ENCODE peak calls at places on chromosomes 12 and 14, in four cellular contexts. One of them, this sample, is unnamed.

GRCh38 chr14:77043984-77044485 is 15.5 kb upstream of the IRF2BPL start:
- DNase-seq in stomach: no peak
- DNase-seq in transverse colon: no peak
- DNase-seq in K562: no peak
- DNase-seq in this sample: no peak

GRCh38 chr14:60061371-60061770 is 30.4 kb upstream of the PCNX4 start:
- DNase-seq in stomach: no peak
- DNase-seq in transverse colon: no peak
- DNase-seq in K562: no peak
- DNase-seq in this sample: no peak

GRCh38 chr14:97410667-97411286 is 613.6 kb downstream of the VRK1 start:
- DNase-seq in stomach: no peak
- DNase-seq in transverse colon: no peak
- DNase-seq in K562: no peak
- DNase-seq in this sample: no peak

GRCh38 chr14:21923820-21924219 is 250.2 kb upstream of the OR4E1 start:
- DNase-seq in stomach: no peak
- DNase-seq in transverse colon: no peak
- DNase-seq in K562: no peak
- DNase-seq in this sample: no peak

GRCh38 chr12:57939291-57939690 is 2.1 kb upstream of the ATP23 start:
- DNase-seq in stomach: no peak
- DNase-seq in transverse colon: no peak
- DNase-seq in K562: no peak
- DNase-seq in this sample: no peak

GRCh38 chr12:12723681-12724420 is 6.7 kb downstream of the CDKN1B start:
- DNase-seq in stomach: peak; percentile 44
- DNase-seq in transverse colon: peak; percentile 54
- DNase-seq in K562: peak; percentile 30
- DNase-seq in this sample: no peak

GRCh38 chr14:90583427-90583826 is 186.6 kb downstream of the CALM1 start:
- DNase-seq in stomach: no peak
- DNase-seq in transverse colon: no peak
- DNase-seq in K562: no peak
- DNase-seq in this sample: no peak

GRCh38 chr12:3204143-3204542 is 127.0 kb downstream of the TSPAN9 start:
- DNase-seq in stomach: no peak
- DNase-seq in transverse colon: no peak
- DNase-seq in K562: no peak
- DNase-seq in this sample: no peak

GRCh38 chr12:31368666-31369361 is 42.9 kb upstream of the SINHCAF start:
- DNase-seq in stomach: peak; percentile 57
- DNase-seq in transverse colon: no peak
- DNase-seq in K562: no peak
- DNase-seq in this sample: no peak

GRCh38 chr12:95789126-95790024 is 1.2 kb downstream of the NTN4 start:
- DNase-seq in stomach: peak; percentile 51
- DNase-seq in transverse colon: peak; percentile 17
- DNase-seq in K562: no peak
- DNase-seq in this sample: peak; percentile 43
- TF ChIP-seq POLR2A in stomach: no peak
- TF ChIP-seq POLR2A in transverse colon: no peak
- TF ChIP-seq POLR2A in K562: no peak
- TF ChIP-seq POLR2A in this sample: no peak

DNA sequence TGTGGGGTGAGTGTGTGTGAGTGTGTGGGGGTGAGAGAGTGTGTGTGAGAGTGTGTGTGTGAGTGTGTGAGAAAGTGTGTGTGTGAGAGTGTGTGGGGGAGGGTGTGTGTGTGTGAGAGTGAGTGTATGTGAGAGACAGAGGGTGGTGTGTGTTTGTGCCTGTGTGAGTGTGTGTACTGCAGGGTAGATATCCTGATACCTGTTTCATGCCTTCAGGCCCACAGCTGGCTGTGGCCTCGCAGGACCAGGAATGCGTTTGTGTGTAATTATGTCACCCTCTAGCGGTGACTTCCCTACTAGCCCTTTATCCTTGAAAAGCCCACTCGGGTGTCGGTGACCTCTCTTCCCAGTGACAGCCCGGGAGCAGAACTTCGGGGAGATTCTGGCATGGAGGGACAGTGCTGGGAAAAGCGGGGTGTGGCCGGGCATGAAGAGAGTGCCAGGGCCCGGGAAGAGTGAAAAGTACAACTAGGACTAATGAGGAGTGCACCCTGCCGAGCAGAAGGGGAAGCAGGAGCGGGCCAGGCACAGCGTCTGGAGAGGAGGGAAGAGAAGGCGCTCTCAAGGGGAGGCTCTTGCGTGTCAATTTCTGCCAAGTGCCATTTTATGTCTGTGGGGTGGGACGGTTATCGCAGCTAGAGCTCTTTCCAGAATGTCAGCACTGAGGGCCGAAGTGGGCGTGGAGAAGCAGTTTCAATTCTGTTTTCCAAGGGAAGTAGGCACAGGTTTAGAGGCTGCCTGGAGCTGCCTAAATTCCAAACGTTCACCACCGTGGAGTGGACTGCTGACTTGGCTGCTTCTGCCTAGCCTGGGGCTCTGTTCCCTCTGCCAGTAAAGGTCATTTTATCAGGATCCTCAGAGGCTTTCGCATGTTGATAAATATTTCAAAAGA is 11.0 kb upstream of the FBXL14 start:
- DNase-seq in stomach: peak; percentile 73
- DNase-seq in transverse colon: peak; percentile 77
- DNase-seq in K562: peak; percentile 70
- DNase-seq in this sample: peak; percentile 79
- TF ChIP-seq POLR2AphosphoS5 in stomach: peak; percentile 59
- TF ChIP-seq POLR2AphosphoS5 in transverse colon: peak; percentile 23
- TF ChIP-seq POLR2AphosphoS5 in K562: no peak
- TF ChIP-seq POLR2AphosphoS5 in this sample: no peak

GRCh38 chr12:105466901-105467598 is 136.6 kb downstream of the C12orf75 start:
- DNase-seq in stomach: no peak
- DNase-seq in transverse colon: no peak
- DNase-seq in K562: no peak
- DNase-seq in this sample: no peak
- H3K27ac ChIP-seq in stomach: no peak overlapping the region
- H3K27ac ChIP-seq in transverse colon: no peak overlapping the region
- H3K27ac ChIP-seq in K562: no peak overlapping the region
- H3K27ac ChIP-seq in this sample: peak overlapping the region; percentile 9

DNA sequence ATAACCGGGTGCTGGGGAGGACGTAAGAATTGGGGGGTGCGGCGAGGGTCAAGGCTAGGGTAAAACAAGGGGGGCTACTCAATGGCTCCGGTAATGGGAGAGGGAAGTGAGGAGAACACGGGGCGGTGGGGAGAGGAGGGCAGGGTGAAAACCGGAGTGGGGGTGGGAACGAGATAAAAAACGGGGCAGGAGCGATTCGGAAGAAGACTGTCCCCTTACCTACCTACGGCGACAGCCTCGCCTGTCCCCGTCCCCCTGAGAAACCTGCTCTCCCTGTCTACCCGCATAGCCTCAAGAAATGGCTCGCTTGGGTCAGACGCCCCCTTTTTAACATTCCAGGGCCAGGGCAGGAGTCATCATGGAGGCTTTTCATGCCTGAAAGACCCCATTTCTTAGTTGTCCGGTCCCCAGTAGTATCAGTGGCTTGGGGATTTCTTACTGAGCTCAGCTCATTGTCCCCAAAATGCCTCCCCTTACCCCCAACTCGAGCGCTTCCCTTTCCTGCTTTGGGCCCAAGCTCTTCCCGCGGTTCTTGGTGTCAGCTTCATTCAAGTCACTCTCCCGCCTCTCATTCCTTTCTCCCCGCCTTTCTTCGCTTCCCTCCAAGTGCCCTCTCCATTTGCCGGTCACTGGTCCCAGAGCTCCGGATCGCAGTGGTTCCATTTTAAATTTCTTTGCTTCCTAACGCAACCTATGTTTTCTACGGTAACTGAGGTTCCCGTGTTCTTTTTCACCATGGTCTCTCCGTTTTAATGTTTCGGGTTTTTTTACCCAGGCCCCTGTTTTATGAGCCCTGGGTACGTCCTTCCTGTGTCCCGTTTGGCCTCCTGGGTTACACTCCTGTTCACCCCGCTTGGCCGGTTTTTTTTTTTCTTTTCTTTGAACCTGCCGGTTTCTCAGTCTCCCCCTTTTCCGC is 1.2 kb upstream of the WSB2 start:
- DNase-seq in stomach: peak; percentile 45
- DNase-seq in transverse colon: peak; percentile 55
- DNase-seq in K562: peak; percentile 68
- DNase-seq in this sample: peak; percentile 57
- TF ChIP-seq POLR2A in stomach: no peak
- TF ChIP-seq POLR2A in transverse colon: peak; percentile 54
- TF ChIP-seq POLR2A in K562: peak; percentile 65
- TF ChIP-seq POLR2A in this sample: no peak